ENCODE peak calls at places on chromosomes 16 and 17, in nine cellular contexts. F, R, B, P, C, X, J, D and U are unnamed samples.

GRCh38 chr16:57069053-57069452 is 23.3 kb upstream of the CPNE2 start:
- DNase-seq in X (no peak), R (no peak), D (no peak), B (no peak), F (no peak), J (no peak), C (no peak), P (no peak), U (no peak)

GRCh38 chr16:3618782-3619166 is 7.4 kb upstream of the SLX4 start:
- DNase-seq in B (peak), R (no peak), F (no peak), C (no peak), D (no peak), X (no peak), J (peak), P (no peak), U (no peak)

GRCh38 chr16:69820926-69821541 is 58.9 kb downstream of the WWP2 start:
- DNase-seq in D (no peak), F (no peak), X (no peak), B (no peak), R (no peak), P (no peak), C (no peak), J (no peak), U (no peak)

GRCh38 chr17:79974786-79975497 is 60.7 kb downstream of the TBC1D16 start:
- DNase-seq in R (no peak), F (no peak), X (no peak), B (no peak), J (no peak), P (no peak), C (no peak), D (no peak), U (no peak)

GRCh38 chr17:48058393-48059124 is 10.4 kb downstream of the NFE2L1 start:
- DNase-seq in P (no peak), X (no peak), R (no peak), C (no peak), F (no peak), D (no peak), J (no peak), B (no peak), U (no peak)

GRCh38 chr16:17467923-17468540 is 2.7 kb downstream of the XYLT1 start:
- DNase-seq in F (peak), X (peak), J (peak), B (no peak), D (peak), R (no peak), C (no peak), P (peak), U (peak)

GRCh38 chr16:29915590-29916247 is 10.3 kb downstream of the KCTD13 start:
- DNase-seq in X (no peak), R (peak), F (no peak), C (no peak), D (no peak), B (no peak), P (no peak), J (no peak), U (no peak)

GRCh38 chr17:49914096-49914490 is 54.9 kb upstream of the DLX4 start:
- DNase-seq in D (no peak), J (no peak), P (no peak), X (no peak), R (no peak), F (no peak), B (no peak), C (no peak), U (no peak)

GRCh38 chr17:41420134-41420533 is 4.3 kb downstream of the KRT37 start:
- DNase-seq in X (no peak), B (peak), D (no peak), F (no peak), C (no peak), J (no peak), P (no peak), R (no peak), U (no peak)

GRCh38 chr17:17445925-17446665 is 30.7 kb upstream of the MED9 start:
- DNase-seq in F (peak), C (no peak), J (peak), D (no peak), B (peak), R (peak), X (no peak), P (no peak), U (no peak)

GRCh38 chr16:9630985-9631384 is 539.5 kb downstream of the HAPSTR1 start:
- DNase-seq in J (no peak), R (no peak), X (no peak), C (no peak), D (no peak), B (no peak), F (no peak), P (no peak), U (no peak)

GRCh38 chr17:58232707-58233156 is 5.7 kb upstream of the LPO start:
- DNase-seq in R (no peak), F (peak), C (peak), B (no peak), X (no peak), J (no peak), P (no peak), D (no peak), U (no peak)

GRCh38 chr16:82630219-82630618 is 3.5 kb downstream of the CDH13 start:
- DNase-seq in J (no peak), B (peak), C (no peak), X (no peak), D (no peak), R (no peak), F (no peak), P (no peak), U (no peak)

GRCh38 chr16:10988164-10988803 is 43.9 kb downstream of the CLEC16A start:
- DNase-seq in P (no peak), B (no peak), J (no peak), D (peak), X (peak), R (no peak), F (no peak), C (peak), U (no peak)

GRCh38 chr16:21598676-21599157 is 660 bp upstream of the METTL9 start:
- DNase-seq in C (no peak), F (no peak), P (no peak), J (no peak), R (peak), B (no peak), X (peak), D (peak), U (no peak)